ENCODE peak calls at places on chromosomes 5 and 9, in five cellular contexts. E is MM.1S; X is brain microvascular endothelial cell; S is lower leg skin; Y is CD4-positive, alpha-beta T cell. N is an unnamed sample.
A peak's percentile ranks its signal among the peaks of the same experiment; 100 is the strongest.

GRCh38 chr5:133485468-133485867 is 126.9 kb downstream of the FSTL4 start:
- DNase-seq in E (no peak), X (no peak), S (no peak), Y (no peak), N (no peak)

GRCh38 chr9:22100626-22101025 is 91.5 kb upstream of the CDKN2B start:
- DNase-seq in E (no peak), X (no peak), S (no peak), Y (no peak), N (no peak)

GRCh38 chr9:120532475-120532874 is 47.5 kb downstream of the CDK5RAP2 start:
- DNase-seq in E (no peak), X (peak; percentile 1), S (peak; percentile 89), Y (no peak), N (peak; percentile 86)

GRCh38 chr9:86279839-86280238 is 2.5 kb downstream of the ISCA1 start:
- DNase-seq in E (no peak), X (peak; percentile 11), S (no peak), Y (no peak), N (no peak)

GRCh38 chr5:124748687-124749594 is 2.5 kb upstream of the ZNF608 start:
- DNase-seq in E (peak; percentile 84), X (peak; percentile 93), S (peak; percentile 80), Y (no peak), N (no peak)

GRCh38 chr5:108818613-108819272 is 71.0 kb downstream of the FER start:
- DNase-seq in E (peak; percentile 62), X (peak; percentile 61), S (no peak), Y (no peak), N (no peak)

GRCh38 chr9:86926130-86926529 is 21.2 kb downstream of the GAS1 start:
- DNase-seq in E (no peak), X (no peak), S (no peak), Y (no peak), N (no peak)

GRCh38 chr5:158737536-158738027 is 362.1 kb downstream of the EBF1 start:
- DNase-seq in E (no peak), X (no peak), S (no peak), Y (no peak), N (no peak)

GRCh38 chr5:158874814-158875213 is 224.9 kb downstream of the EBF1 start:
- DNase-seq in E (no peak), X (no peak), S (no peak), Y (no peak), N (no peak)

GRCh38 chr5:113487779-113488644 is at the start of gene MCC:
- DNase-seq in E (peak; percentile 31), X (peak; percentile 91), S (peak; percentile 50), Y (no peak), N (peak; percentile 94)

GRCh38 chr5:73948720-73949119 is 322.7 kb downstream of the ARHGEF28 start:
- DNase-seq in E (no peak), X (no peak), S (no peak), Y (no peak), N (no peak)

GRCh38 chr5:143154495-143155375 is 248.8 kb downstream of the NR3C1 start:
- DNase-seq in E (no peak), X (no peak), S (no peak), Y (no peak), N (no peak)

GRCh38 chr9:22208846-22209585 is 199.9 kb upstream of the CDKN2B start:
- DNase-seq in E (peak; percentile 12), X (no peak), S (no peak), Y (no peak), N (no peak)

GRCh38 chr9:15423328-15423985 is 781 bp downstream of the SNAPC3 start:
- DNase-seq in E (peak; percentile 9), X (peak; percentile 22), S (no peak), Y (no peak), N (no peak)

GRCh38 chr5:33379757-33380156 is 61.0 kb upstream of the TARS1 start:
- DNase-seq in E (no peak), X (no peak), S (no peak), Y (no peak), N (no peak)

GRCh38 chr5:135462304-135462703 is 10.2 kb upstream of the TIFAB start:
- DNase-seq in E (peak; percentile 92), X (peak; percentile 21), S (peak; percentile 46), Y (peak; percentile 45), N (no peak)

GRCh38 chr5:72328172-72328571 is 8.0 kb downstream of the PTCD2 start:
- DNase-seq in E (no peak), X (no peak), S (no peak), Y (no peak), N (no peak)

GRCh38 chr5:56481147-56481997 is 248.2 kb upstream of the ANKRD55 start:
- DNase-seq in E (peak; percentile 59), X (peak; percentile 27), S (peak; percentile 28), Y (peak; percentile 42), N (peak; percentile 70)
- TF ChIP-seq CTCF in E (peak; percentile 37), X (peak; percentile 71), S (no peak), Y (peak; percentile 46), N (no peak)

GRCh38 chr5:139513852-139514485 is 31.4 kb upstream of the STING1 start:
- DNase-seq in E (no peak), X (no peak), S (no peak), Y (no peak), N (no peak)
- TF ChIP-seq CTCF in E (no peak), X (no peak), S (no peak), Y (no peak), N (no peak)

GRCh38 chr5:2849429-2849828 is 98.0 kb upstream of the IRX2 start:
- DNase-seq in E (no peak), X (no peak), S (no peak), Y (no peak), N (no peak)

GRCh38 chr5:2851895-2852294 is 100.4 kb upstream of the IRX2 start:
- DNase-seq in E (no peak), X (no peak), S (no peak), Y (no peak), N (no peak)

GRCh38 chr5:2847608-2848007 is 96.1 kb upstream of the IRX2 start:
- DNase-seq in E (no peak), X (no peak), S (no peak), Y (no peak), N (no peak)

GRCh38 chr5:2852446-2852845 is 101.0 kb upstream of the IRX2 start:
- DNase-seq in E (no peak), X (no peak), S (no peak), Y (no peak), N (no peak)

DNA sequence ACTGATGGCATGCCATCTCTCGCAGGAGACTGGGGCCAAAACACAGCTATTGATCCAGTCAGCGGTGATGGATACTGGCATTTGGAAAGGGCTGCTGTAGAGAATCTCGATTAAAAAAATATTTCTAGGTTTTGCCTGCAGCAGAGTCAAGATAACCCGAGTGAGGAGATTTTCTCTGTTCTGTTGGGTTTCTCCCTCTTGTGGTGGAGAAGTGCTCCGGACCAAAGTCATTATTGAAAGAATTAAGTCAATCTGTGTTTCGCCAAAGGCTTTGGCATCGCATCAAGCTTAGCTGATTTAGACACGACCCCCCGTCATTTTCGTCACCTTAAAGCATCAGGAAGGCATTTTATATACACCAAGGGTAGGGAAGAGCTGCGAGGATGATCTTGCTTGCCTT is 97.2 kb upstream of the IRX2 start:
- DNase-seq in E (no peak), X (no peak), S (no peak), Y (no peak), N (no peak)
- TF ChIP-seq CTCF in E (peak; percentile 17), X (no peak), S (no peak), Y (no peak), N (no peak)

DNA sequence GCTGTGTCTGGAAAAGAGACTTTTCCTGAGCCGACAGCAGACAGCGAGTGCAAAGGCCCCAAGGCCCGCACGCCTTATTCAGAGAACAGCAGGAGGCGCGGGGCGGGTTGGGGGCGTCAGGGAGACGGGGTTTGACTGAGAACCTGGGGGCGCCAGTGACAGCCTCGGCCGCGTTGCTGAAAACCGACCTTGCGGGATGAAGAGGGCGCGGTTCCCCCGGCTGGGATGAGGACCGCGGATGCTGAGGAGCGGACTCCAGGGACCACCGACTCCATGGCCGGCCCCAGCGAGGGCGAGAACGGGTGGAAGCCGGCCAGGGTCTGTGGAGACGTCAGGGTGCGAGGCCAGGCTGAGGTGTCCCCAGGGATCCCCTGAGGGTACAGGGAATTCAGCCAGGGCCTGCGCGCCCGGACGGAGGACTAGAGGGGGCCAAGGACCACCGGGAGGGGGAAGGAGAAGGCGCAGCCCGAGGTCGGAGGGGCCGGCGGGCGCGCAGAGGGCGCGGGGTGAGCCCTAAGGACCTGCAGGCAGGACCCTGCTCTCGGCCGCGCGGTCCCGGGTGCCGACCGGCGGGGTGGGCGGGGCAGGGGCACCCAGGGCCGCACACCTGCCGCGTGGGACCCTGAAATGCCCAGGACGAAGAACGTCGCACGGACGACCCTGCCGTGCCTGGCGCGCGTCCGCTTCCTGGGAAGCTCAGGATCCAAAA is 836 bp upstream of the AHRR start:
- DNase-seq in E (no peak), X (no peak), S (no peak), Y (no peak), N (no peak)
- TF ChIP-seq CTCF in E (no peak), X (no peak), S (no peak), Y (no peak), N (no peak)

DNA sequence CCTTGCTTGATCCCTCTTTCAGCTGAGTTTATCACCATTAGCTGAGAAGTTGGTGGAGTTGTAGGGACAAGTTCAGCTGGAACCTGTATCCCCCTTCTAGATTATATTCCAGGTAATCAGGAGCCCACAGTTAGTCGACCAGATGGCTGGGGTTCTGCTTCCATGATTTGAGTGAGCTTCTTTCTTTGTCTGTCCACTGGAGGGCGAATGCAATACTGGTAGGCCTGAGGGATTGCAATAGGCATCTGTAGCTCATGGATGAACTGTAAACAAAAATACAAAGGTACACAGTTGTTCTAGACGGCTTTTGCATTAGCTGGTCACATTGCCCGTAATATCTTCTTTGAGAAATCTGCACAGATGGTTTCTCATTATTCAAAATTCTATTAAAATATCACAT is 88.9 kb downstream of the PCSK5 start:
- DNase-seq in E (no peak), X (peak; percentile 12), S (no peak), Y (no peak), N (no peak)
- TF ChIP-seq CTCF in E (no peak), X (peak; percentile 66), S (no peak), Y (no peak), N (no peak)

GRCh38 chr9:4073371-4073770 is 226.5 kb downstream of the GLIS3 start:
- DNase-seq in E (no peak), X (no peak), S (no peak), Y (no peak), N (no peak)
- TF ChIP-seq CTCF in E (peak; percentile 33), X (peak; percentile 60), S (no peak), Y (no peak), N (no peak)

GRCh38 chr9:7799934-7800285 is 332 bp upstream of the DMAC1 start:
- DNase-seq in E (no peak), X (no peak), S (no peak), Y (no peak), N (no peak)
- TF ChIP-seq CTCF in E (no peak), X (no peak), S (no peak), Y (no peak), N (no peak)

N was measured in upper lobe of left lung.